ENCODE peak calls at places on chromosomes 11 and 22, in four cellular contexts. Z is H1, X is IMR-90, N is H9. B is an unnamed sample.

GRCh38 chr11:57771365-57771764 is 9.8 kb downstream of the CTNND1 start:
- DNase-seq in Z (no peak), X (no peak), N (no peak), B (no peak)

GRCh38 chr11:106076421-106076922 is 675 bp downstream of the KBTBD3 start:
- DNase-seq in N (no peak), X (no peak), Z (no peak), B (no peak)

GRCh38 chr11:1830500-1831223 is 4.1 kb upstream of the SYT8 start:
- DNase-seq in N (no peak), Z (no peak), X (no peak), B (no peak)

GRCh38 chr11:116990811-116991210 is 107.4 kb downstream of the SIK3 start:
- DNase-seq in Z (no peak), X (no peak), N (no peak), B (no peak)

GRCh38 chr22:20427945-20428417 is 9.6 kb downstream of the SCARF2 start:
- DNase-seq in X (no peak), N (no peak), Z (no peak), B (no peak)

GRCh38 chr11:47908198-47908597 is 60.0 kb upstream of the NUP160 start:
- DNase-seq in Z (no peak), N (no peak), X (no peak), B (no peak)

GRCh38 chr11:5994791-5995190 is 8.0 kb upstream of the OR52L1 start:
- DNase-seq in X (no peak), Z (no peak), N (no peak), B (no peak)

GRCh38 chr11:2762031-2762380 is 62.2 kb upstream of the KCNQ1OT1 start:
- DNase-seq in N (no peak), Z (no peak), X (no peak), B (no peak)

GRCh38 chr11:69526453-69526810 is 45.0 kb downstream of the LINC01488 start:
- DNase-seq in Z (no peak), N (no peak), X (no peak), B (no peak)

GRCh38 chr11:75850787-75851186 is 35.8 kb downstream of the UVRAG start:
- DNase-seq in Z (no peak), X (no peak), N (no peak), B (no peak)

GRCh38 chr22:44341431-44342346 is 28.9 kb upstream of the SHISAL1 start:
- DNase-seq in Z (no peak), X (peak; percentile 69), N (no peak), B (peak; percentile 31)

GRCh38 chr11:74717211-74717997 is 13.8 kb downstream of the CHRDL2 start:
- DNase-seq in X (no peak), N (no peak), Z (no peak), B (no peak)

GRCh38 chr11:64970731-64971151 is 1.2 kb downstream of the MAJIN start:
- DNase-seq in Z (no peak), N (no peak), X (no peak), B (no peak)

GRCh38 chr11:8811571-8811970 is 99.4 kb upstream of the AKIP1 start:
- DNase-seq in X (peak; percentile 72), Z (no peak), N (no peak), B (no peak)

GRCh38 chr22:19818264-19819208 is 36.1 kb downstream of the GNB1L start:
- DNase-seq in X (no peak), N (peak; percentile 26), Z (no peak), B (no peak)

GRCh38 chr11:24249921-24250320 is 246.9 kb upstream of the LUZP2 start:
- DNase-seq in Z (no peak), N (no peak), X (no peak), B (no peak)

GRCh38 chr11:26539517-26539916 is 32.5 kb downstream of the MUC15 start:
- DNase-seq in X (no peak), N (no peak), Z (no peak), B (no peak)

GRCh38 chr11:72584293-72584921 is 89.8 kb downstream of the PDE2A start:
- DNase-seq in Z (no peak), X (peak; percentile 18), N (peak; percentile 86), B (peak; percentile 56)

GRCh38 chr11:68447015-68447801 is 13.3 kb upstream of the PPP6R3 start:
- DNase-seq in X (peak; percentile 51), N (peak; percentile 91), Z (peak; percentile 49), B (peak; percentile 87)

DNA sequence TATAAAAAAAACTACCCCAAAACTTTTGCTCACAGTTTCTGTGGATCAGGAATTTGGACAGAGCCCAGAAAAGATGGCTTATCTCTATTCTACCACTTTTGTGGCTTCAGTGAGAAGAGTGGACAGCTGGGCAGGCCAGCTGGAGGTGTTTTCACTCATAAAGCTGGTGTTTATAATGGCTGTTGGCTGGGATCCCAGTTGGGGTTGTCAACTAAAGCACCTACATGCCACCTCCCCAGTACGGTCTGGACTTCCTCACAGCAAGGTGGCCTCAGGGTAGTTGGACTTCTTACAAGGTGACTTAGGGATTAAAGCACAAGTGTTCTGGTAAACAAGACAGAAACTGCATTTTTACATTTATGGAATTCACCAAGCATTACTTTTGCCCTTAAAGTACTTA is 171.0 kb downstream of the NELL1 start:
- DNase-seq in N (no peak), X (no peak), Z (no peak), B (no peak)
- H3K4me1 ChIP-seq in N (peaks cover 4% of the 10 kb centered on the region), X (no peaks in the 10 kb centered on the region), Z (no peaks in the 10 kb centered on the region), B (no peaks in the 10 kb centered on the region)

GRCh38 chr11:45959851-45960250 is 37.4 kb downstream of the LARGE2 start:
- DNase-seq in Z (no peak), X (no peak), N (no peak), B (no peak)
- H3K56ac ChIP-seq in Z (no peak overlapping the region), X (no peak overlapping the region), N (no peak overlapping the region), B (no peak overlapping the region)

DNA sequence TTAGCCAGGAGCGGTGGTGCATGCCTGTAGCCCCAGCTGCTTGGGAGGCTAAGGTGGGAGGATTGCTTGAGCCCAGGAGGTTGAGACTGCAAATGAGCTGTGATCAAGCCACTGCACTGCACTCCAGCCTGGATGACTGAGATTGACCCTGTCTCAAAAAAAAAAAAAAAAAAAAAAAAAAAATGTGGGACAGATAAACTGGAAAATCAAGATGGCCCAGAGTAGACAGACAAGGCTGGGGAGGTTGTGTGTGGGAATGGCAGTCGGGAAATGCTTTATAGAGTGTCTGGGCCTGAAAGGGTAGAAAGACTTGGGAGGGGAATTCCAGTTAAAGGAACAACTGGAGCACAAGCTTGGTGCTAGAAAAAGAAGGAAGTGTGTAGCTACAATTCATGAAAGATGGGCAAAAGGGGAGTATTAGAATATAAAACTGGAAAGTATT is 18.2 kb upstream of the WDR74 start:
- DNase-seq in X (peak; percentile 48), N (no peak), Z (no peak), B (no peak)
- H3K4me1 ChIP-seq in X (peaks cover 2% of the 10 kb centered on the region), N (no peaks in the 10 kb centered on the region), Z (no peaks in the 10 kb centered on the region), B (peaks cover 5% of the 10 kb centered on the region)

GRCh38 chr11:31788066-31788465 is 23.1 kb downstream of the PAX6 start:
- DNase-seq in X (no peak), N (no peak), Z (no peak), B (no peak)

GRCh38 chr11:31782243-31782642 is 28.9 kb downstream of the PAX6 start:
- DNase-seq in Z (no peak), X (no peak), N (no peak), B (no peak)

GRCh38 chr11:31786996-31787685 is 24.0 kb downstream of the PAX6 start:
- DNase-seq in Z (no peak), X (no peak), N (no peak), B (no peak)

GRCh38 chr11:31783264-31783663 is 27.9 kb downstream of the PAX6 start:
- DNase-seq in N (no peak), X (no peak), Z (no peak), B (no peak)

DNA sequence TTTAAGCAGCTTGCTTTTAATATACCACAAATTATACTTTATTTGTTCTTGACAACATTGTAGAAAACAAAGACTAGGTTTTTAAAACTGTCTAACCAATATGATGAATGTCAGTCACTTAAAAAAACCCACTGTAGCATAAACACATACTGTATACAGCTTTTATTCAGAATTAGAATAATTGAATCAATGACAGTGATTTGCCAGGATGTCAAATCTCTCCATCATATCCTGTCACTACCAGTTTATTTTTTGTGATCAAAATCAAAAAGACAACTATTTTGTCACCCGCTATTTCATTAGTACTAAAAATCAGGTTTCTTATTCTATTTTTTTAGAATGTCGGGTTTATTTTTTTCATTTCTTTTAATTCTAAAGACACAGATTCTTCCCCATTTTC is 26.5 kb downstream of the PAX6 start:
- DNase-seq in X (no peak), Z (no peak), N (no peak), B (no peak)
- H3K56ac ChIP-seq in X (no peak overlapping the region), Z (no peak overlapping the region), N (no peak overlapping the region), B (no peak overlapping the region)

DNA sequence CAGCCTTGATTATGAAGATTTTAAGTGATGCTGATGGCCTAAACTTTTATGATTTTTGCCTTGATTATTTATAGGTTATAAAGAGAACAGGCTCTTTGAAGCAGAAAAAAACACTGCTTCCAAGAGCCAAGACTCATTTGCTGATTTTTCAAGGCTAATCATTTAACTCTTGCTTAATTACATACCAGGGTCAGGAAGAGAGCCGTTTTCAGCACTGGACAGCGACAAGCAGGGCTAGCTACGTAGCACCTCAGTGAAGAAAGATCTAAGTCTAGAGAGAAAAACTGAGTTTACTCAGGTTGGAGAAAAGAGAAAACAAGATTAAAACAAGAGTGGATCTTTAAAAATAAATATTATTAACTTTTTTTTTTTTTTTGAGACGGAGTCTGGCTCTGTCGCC is 615.4 kb upstream of the B3GAT1 start:
- DNase-seq in Z (no peak), X (peak; percentile 31), N (peak; percentile 67), B (peak; percentile 82)
- H3K4me1 ChIP-seq in Z (peaks cover 7% of the 10 kb centered on the region), X (no peaks in the 10 kb centered on the region), N (peaks cover 3% of the 10 kb centered on the region), B (no peaks in the 10 kb centered on the region)

GRCh38 chr11:10695821-10696220 is 2.3 kb upstream of the IRAG1 start:
- DNase-seq in Z (no peak), X (peak; percentile 20), N (no peak), B (no peak)
- H3K56ac ChIP-seq in Z (no peak overlapping the region), X (no peak overlapping the region), N (no peak overlapping the region), B (no peak overlapping the region)

GRCh38 chr11:125980421-125980820 is 34.6 kb downstream of the VSIG10L2 start:
- DNase-seq in Z (no peak), X (no peak), N (no peak), B (peak; percentile 4)
- H3K4me1 ChIP-seq in Z (no peaks in the 10 kb centered on the region), X (peaks cover 2% of the 10 kb centered on the region), N (peaks cover 4% of the 10 kb centered on the region), B (no peaks in the 10 kb centered on the region)

GRCh38 chr22:42188808-42189447 is 58.3 kb upstream of the CYP2D6 start:
- DNase-seq in Z (no peak), N (no peak), X (peak; percentile 55), B (peak; percentile 80)

GRCh38 chr22:42184852-42185251 is 54.2 kb upstream of the CYP2D6 start:
- DNase-seq in Z (no peak), N (no peak), X (no peak), B (no peak)

GRCh38 chr22:42187646-42188045 is 57.0 kb upstream of the CYP2D6 start:
- DNase-seq in N (no peak), X (no peak), Z (no peak), B (no peak)

GRCh38 chr22:42189761-42190160 is 59.2 kb upstream of the CYP2D6 start:
- DNase-seq in N (no peak), X (no peak), Z (no peak), B (no peak)

DNA sequence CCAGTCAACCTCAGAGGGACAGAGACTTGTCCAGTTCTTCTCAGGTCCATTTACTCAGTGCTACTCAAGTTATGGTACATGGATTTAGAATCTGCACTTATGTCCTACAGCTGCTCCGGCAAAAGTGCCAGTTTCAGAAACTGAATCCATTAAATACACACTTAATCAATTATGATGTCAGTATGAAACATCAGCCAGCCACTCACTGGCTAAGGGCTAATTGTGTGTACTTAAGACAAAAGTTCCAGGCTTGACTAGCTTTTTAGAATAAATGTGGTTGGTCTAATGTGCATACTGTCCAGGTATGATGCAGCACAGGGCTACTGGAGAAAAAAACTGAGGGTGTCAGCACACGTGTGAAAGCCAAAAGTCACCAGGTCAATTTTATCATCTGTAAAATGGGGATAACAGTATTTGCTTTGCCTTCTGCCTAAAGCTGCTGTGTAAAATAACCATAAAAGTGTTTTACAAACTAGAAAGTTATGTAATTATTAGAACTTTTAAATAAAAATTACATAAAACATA is 55.4 kb upstream of the CYP2D6 start:
- DNase-seq in Z (no peak), X (no peak), N (no peak), B (no peak)
- H3K56ac ChIP-seq in Z (no peak overlapping the region), X (no peak overlapping the region), N (no peak overlapping the region), B (no peak overlapping the region)

B was measured in mesendoderm.